ENCODE peak calls at places on chromosome 5, in five cellular contexts. One of them, this sample, is unnamed.

GRCh38 chr5:159022178-159022556 is 77.5 kb downstream of the EBF1 start:
- DNase-seq in MCF 10A: peak
- DNase-seq in A549: no peak
- DNase-seq in psoas muscle: peak
- DNase-seq in HFFc6: peak
- DNase-seq in this sample: no peak

GRCh38 chr5:41122459-41122858 is 51.3 kb upstream of the MROH2B start:
- DNase-seq in MCF 10A: peak
- DNase-seq in A549: peak
- DNase-seq in psoas muscle: no peak
- DNase-seq in HFFc6: no peak
- DNase-seq in this sample: no peak

GRCh38 chr5:127799293-127799905 is 96.2 kb downstream of the CCDC192 start:
- DNase-seq in MCF 10A: no peak
- DNase-seq in A549: no peak
- DNase-seq in psoas muscle: no peak
- DNase-seq in HFFc6: no peak
- DNase-seq in this sample: no peak

GRCh38 chr5:1383344-1383743 is 38.4 kb upstream of the CLPTM1L start:
- DNase-seq in MCF 10A: no peak
- DNase-seq in A549: no peak
- DNase-seq in psoas muscle: no peak
- DNase-seq in HFFc6: no peak
- DNase-seq in this sample: no peak

GRCh38 chr5:124436294-124436693 is 310.1 kb downstream of the ZNF608 start:
- DNase-seq in MCF 10A: peak
- DNase-seq in A549: no peak
- DNase-seq in psoas muscle: no peak
- DNase-seq in HFFc6: no peak
- DNase-seq in this sample: no peak

GRCh38 chr5:431001-431710 is 11.8 kb upstream of the EXOC3 start:
- DNase-seq in MCF 10A: peak
- DNase-seq in A549: peak
- DNase-seq in psoas muscle: no peak
- DNase-seq in HFFc6: no peak
- DNase-seq in this sample: no peak

GRCh38 chr5:13976223-13976622 is 31.7 kb upstream of the DNAH5 start:
- DNase-seq in MCF 10A: no peak
- DNase-seq in A549: no peak
- DNase-seq in psoas muscle: no peak
- DNase-seq in HFFc6: no peak
- DNase-seq in this sample: no peak

GRCh38 chr5:502325-503079 is 21.7 kb downstream of the SLC9A3 start:
- DNase-seq in MCF 10A: no peak
- DNase-seq in A549: no peak
- DNase-seq in psoas muscle: no peak
- DNase-seq in HFFc6: no peak
- DNase-seq in this sample: no peak

GRCh38 chr5:151897017-151897552 is 27.6 kb downstream of the GLRA1 start:
- DNase-seq in MCF 10A: no peak
- DNase-seq in A549: no peak
- DNase-seq in psoas muscle: no peak
- DNase-seq in HFFc6: no peak
- DNase-seq in this sample: no peak

GRCh38 chr5:147857302-147858129 is 21.0 kb upstream of the SCGB3A2 start:
- DNase-seq in MCF 10A: peak
- DNase-seq in A549: peak
- DNase-seq in psoas muscle: no peak
- DNase-seq in HFFc6: peak
- DNase-seq in this sample: peak

GRCh38 chr5:62460578-62460983 is 48.0 kb downstream of the IPO11 start:
- DNase-seq in MCF 10A: peak
- DNase-seq in A549: peak
- DNase-seq in psoas muscle: no peak
- DNase-seq in HFFc6: peak
- DNase-seq in this sample: peak

GRCh38 chr5:9617191-9617590 is 13.0 kb downstream of the TAS2R1 start:
- DNase-seq in MCF 10A: no peak
- DNase-seq in A549: no peak
- DNase-seq in psoas muscle: no peak
- DNase-seq in HFFc6: no peak
- DNase-seq in this sample: no peak

GRCh38 chr5:29214821-29215220 is 1978.7 kb upstream of the CDH6 start:
- DNase-seq in MCF 10A: no peak
- DNase-seq in A549: no peak
- DNase-seq in psoas muscle: no peak
- DNase-seq in HFFc6: no peak
- DNase-seq in this sample: no peak

GRCh38 chr5:31987985-31988710 is 186.0 kb downstream of the GOLPH3 start:
- DNase-seq in MCF 10A: peak
- DNase-seq in A549: peak
- DNase-seq in psoas muscle: no peak
- DNase-seq in HFFc6: peak
- DNase-seq in this sample: peak

GRCh38 chr5:172048539-172049101 is 42.2 kb upstream of the FBXW11 start:
- DNase-seq in MCF 10A: no peak
- DNase-seq in A549: no peak
- DNase-seq in psoas muscle: no peak
- DNase-seq in HFFc6: no peak
- DNase-seq in this sample: no peak

GRCh38 chr5:558871-559503 is 34.7 kb upstream of the SLC9A3 start:
- DNase-seq in MCF 10A: no peak
- DNase-seq in A549: no peak
- DNase-seq in psoas muscle: no peak
- DNase-seq in HFFc6: no peak
- DNase-seq in this sample: no peak

GRCh38 chr5:143446535-143447226 is 43.2 kb upstream of the NR3C1 start:
- DNase-seq in MCF 10A: no peak
- DNase-seq in A549: no peak
- DNase-seq in psoas muscle: no peak
- DNase-seq in HFFc6: no peak
- DNase-seq in this sample: no peak

GRCh38 chr5:143449772-143450171 is 46.3 kb upstream of the NR3C1 start:
- DNase-seq in MCF 10A: no peak
- DNase-seq in A549: no peak
- DNase-seq in psoas muscle: no peak
- DNase-seq in HFFc6: no peak
- DNase-seq in this sample: no peak

GRCh38 chr5:143445726-143446125 is 42.2 kb upstream of the NR3C1 start:
- DNase-seq in MCF 10A: no peak
- DNase-seq in A549: no peak
- DNase-seq in psoas muscle: no peak
- DNase-seq in HFFc6: no peak
- DNase-seq in this sample: no peak

GRCh38 chr5:143447983-143448382 is 44.5 kb upstream of the NR3C1 start:
- DNase-seq in MCF 10A: no peak
- DNase-seq in A549: no peak
- DNase-seq in psoas muscle: no peak
- DNase-seq in HFFc6: no peak
- DNase-seq in this sample: no peak

GRCh38 chr5:143448518-143448917 is 45.0 kb upstream of the NR3C1 start:
- DNase-seq in MCF 10A: no peak
- DNase-seq in A549: no peak
- DNase-seq in psoas muscle: no peak
- DNase-seq in HFFc6: no peak
- DNase-seq in this sample: no peak
- TF ChIP-seq CTCF in MCF 10A: no peak
- TF ChIP-seq CTCF in A549: no peak
- TF ChIP-seq CTCF in psoas muscle: no peak
- TF ChIP-seq CTCF in HFFc6: no peak
- TF ChIP-seq CTCF in this sample: no peak

GRCh38 chr5:60674251-60674650 is 25.7 kb downstream of the DEPDC1B start:
- DNase-seq in MCF 10A: no peak
- DNase-seq in A549: no peak
- DNase-seq in psoas muscle: no peak
- DNase-seq in HFFc6: no peak
- DNase-seq in this sample: no peak

GRCh38 chr5:60674670-60675069 is 25.3 kb downstream of the DEPDC1B start:
- DNase-seq in MCF 10A: no peak
- DNase-seq in A549: no peak
- DNase-seq in psoas muscle: no peak
- DNase-seq in HFFc6: no peak
- DNase-seq in this sample: no peak

GRCh38 chr5:60679816-60680215 is 20.1 kb downstream of the DEPDC1B start:
- DNase-seq in MCF 10A: no peak
- DNase-seq in A549: no peak
- DNase-seq in psoas muscle: no peak
- DNase-seq in HFFc6: no peak
- DNase-seq in this sample: no peak

GRCh38 chr5:60675286-60675685 is 24.7 kb downstream of the DEPDC1B start:
- DNase-seq in MCF 10A: no peak
- DNase-seq in A549: no peak
- DNase-seq in psoas muscle: no peak
- DNase-seq in HFFc6: no peak
- DNase-seq in this sample: no peak

GRCh38 chr5:60677831-60678664 is 21.9 kb downstream of the DEPDC1B start:
- DNase-seq in MCF 10A: peak
- DNase-seq in A549: peak
- DNase-seq in psoas muscle: no peak
- DNase-seq in HFFc6: peak
- DNase-seq in this sample: peak
- TF ChIP-seq CTCF in MCF 10A: peak
- TF ChIP-seq CTCF in A549: peak
- TF ChIP-seq CTCF in psoas muscle: peak
- TF ChIP-seq CTCF in HFFc6: peak
- TF ChIP-seq CTCF in this sample: peak

GRCh38 chr5:140345919-140346347 is 470 bp downstream of the HBEGF start:
- DNase-seq in MCF 10A: peak
- DNase-seq in A549: peak
- DNase-seq in psoas muscle: peak
- DNase-seq in HFFc6: peak
- DNase-seq in this sample: no peak
- TF ChIP-seq CTCF in MCF 10A: peak
- TF ChIP-seq CTCF in A549: peak
- TF ChIP-seq CTCF in psoas muscle: no peak
- TF ChIP-seq CTCF in HFFc6: peak
- TF ChIP-seq CTCF in this sample: peak

GRCh38 chr5:170774831-170775230 is 8.7 kb upstream of the GABRP start:
- DNase-seq in MCF 10A: no peak
- DNase-seq in A549: no peak
- DNase-seq in psoas muscle: no peak
- DNase-seq in HFFc6: no peak
- DNase-seq in this sample: no peak
- TF ChIP-seq CTCF in MCF 10A: no peak
- TF ChIP-seq CTCF in A549: no peak
- TF ChIP-seq CTCF in psoas muscle: no peak
- TF ChIP-seq CTCF in HFFc6: peak
- TF ChIP-seq CTCF in this sample: no peak

GRCh38 chr5:168920019-168920813 is 341.0 kb upstream of the PANK3 start:
- DNase-seq in MCF 10A: no peak
- DNase-seq in A549: no peak
- DNase-seq in psoas muscle: no peak
- DNase-seq in HFFc6: no peak
- DNase-seq in this sample: no peak

GRCh38 chr5:168916266-168916665 is 337.1 kb upstream of the PANK3 start:
- DNase-seq in MCF 10A: peak
- DNase-seq in A549: no peak
- DNase-seq in psoas muscle: peak
- DNase-seq in HFFc6: no peak
- DNase-seq in this sample: peak

GRCh38 chr5:168916852-168917251 is 337.7 kb upstream of the PANK3 start:
- DNase-seq in MCF 10A: peak
- DNase-seq in A549: no peak
- DNase-seq in psoas muscle: no peak
- DNase-seq in HFFc6: no peak
- DNase-seq in this sample: no peak

DNA sequence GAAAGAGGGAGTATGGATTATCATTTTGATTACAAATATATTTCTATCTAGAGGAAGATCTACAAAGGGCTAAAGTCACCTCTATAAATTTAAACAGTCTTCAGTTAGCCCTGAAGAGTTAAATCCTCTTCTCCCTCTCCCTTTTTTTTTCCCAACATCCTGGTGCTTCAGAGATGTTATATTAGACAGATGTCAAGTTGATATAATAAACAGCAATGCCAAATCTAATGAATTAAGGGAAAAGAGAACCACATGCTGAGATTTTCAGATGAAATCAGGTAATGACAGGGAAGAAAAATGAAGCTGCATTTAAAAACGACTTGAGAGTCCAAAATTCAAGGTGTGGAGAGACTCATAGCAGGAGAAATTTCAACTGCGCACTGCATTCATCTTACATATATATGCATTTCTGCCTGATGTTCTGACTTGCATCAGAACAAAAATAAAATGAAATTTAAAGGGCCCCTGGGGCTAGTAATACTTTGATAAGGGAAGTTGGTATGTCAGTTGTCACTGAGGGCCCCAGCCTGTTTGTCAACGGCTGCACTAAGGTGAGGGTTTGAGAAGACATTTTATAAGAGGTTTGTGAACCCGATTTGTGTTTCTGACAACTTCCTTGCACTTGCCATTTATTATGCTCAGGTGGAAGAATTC is 338.9 kb upstream of the PANK3 start:
- DNase-seq in MCF 10A: no peak
- DNase-seq in A549: no peak
- DNase-seq in psoas muscle: no peak
- DNase-seq in HFFc6: no peak
- DNase-seq in this sample: no peak
- TF ChIP-seq CTCF in MCF 10A: no peak
- TF ChIP-seq CTCF in A549: no peak
- TF ChIP-seq CTCF in psoas muscle: no peak
- TF ChIP-seq CTCF in HFFc6: no peak
- TF ChIP-seq CTCF in this sample: no peak

GRCh38 chr5:80406980-80407734 is 707 bp upstream of the ZFYVE16 start:
- DNase-seq in MCF 10A: peak
- DNase-seq in A549: peak
- DNase-seq in psoas muscle: peak
- DNase-seq in HFFc6: peak
- DNase-seq in this sample: no peak

GRCh38 chr5:80408976-80409926 is 1.4 kb downstream of the ZFYVE16 start:
- DNase-seq in MCF 10A: peak
- DNase-seq in A549: peak
- DNase-seq in psoas muscle: no peak
- DNase-seq in HFFc6: no peak
- DNase-seq in this sample: no peak

GRCh38 chr5:80411589-80412219 is 3.8 kb downstream of the ZFYVE16 start:
- DNase-seq in MCF 10A: no peak
- DNase-seq in A549: no peak
- DNase-seq in psoas muscle: no peak
- DNase-seq in HFFc6: no peak
- DNase-seq in this sample: no peak

GRCh38 chr5:80408475-80408875 is 611 bp downstream of the ZFYVE16 start:
- DNase-seq in MCF 10A: peak
- DNase-seq in A549: peak
- DNase-seq in psoas muscle: peak
- DNase-seq in HFFc6: peak
- DNase-seq in this sample: no peak

GRCh38 chr5:80407735-80408474 is at the start of gene ZFYVE16:
- DNase-seq in MCF 10A: peak
- DNase-seq in A549: peak
- DNase-seq in psoas muscle: peak
- DNase-seq in HFFc6: peak
- DNase-seq in this sample: peak
- TF ChIP-seq CTCF in MCF 10A: peak
- TF ChIP-seq CTCF in A549: no peak
- TF ChIP-seq CTCF in psoas muscle: peak
- TF ChIP-seq CTCF in HFFc6: peak
- TF ChIP-seq CTCF in this sample: no peak

This sample was measured in AG09319.